ENCODE peak calls at places on chromosomes 13 and 19, in five cellular contexts. J is mucosa of descending colon, F is IMR-90, R is lower leg skin, W is cardiac fibroblast. P is an unnamed sample.

GRCh38 chr13:24203726-24204295 is 43.3 kb downstream of the SPATA13 start:
- DNase-seq in W (no peak), R (no peak), F (peak), J (no peak), P (no peak)

GRCh38 chr19:58571575-58571947 is 1.6 kb downstream of the MZF1 start:
- DNase-seq in W (no peak), J (no peak), R (no peak), F (no peak), P (no peak)

GRCh38 chr19:38739440-38740251 is 4.6 kb downstream of the CAPN12 start:
- DNase-seq in W (no peak), J (no peak), R (no peak), F (no peak), P (no peak)

GRCh38 chr19:33186431-33186830 is 7.7 kb upstream of the LRP3 start:
- DNase-seq in W (no peak), R (no peak), F (no peak), J (no peak), P (no peak)

GRCh38 chr13:25018729-25019115 is 77.2 kb upstream of the PABPC3 start:
- DNase-seq in R (no peak), F (no peak), W (no peak), J (no peak), P (no peak)

GRCh38 chr13:77310579-77311279 is 16.2 kb downstream of the MYCBP2 start:
- DNase-seq in R (no peak), F (no peak), J (no peak), W (peak), P (no peak)

GRCh38 chr19:51621178-51621577 is 9.0 kb downstream of the SIGLEC5 start:
- DNase-seq in R (no peak), J (no peak), F (no peak), W (no peak), P (no peak)

GRCh38 chr13:98528663-98529064 is 48.2 kb downstream of the STK24 start:
- DNase-seq in R (no peak), F (peak), W (peak), J (no peak), P (no peak)

GRCh38 chr13:99766641-99767045 is 204.9 kb downstream of the ZIC5 start:
- DNase-seq in W (no peak), F (no peak), J (no peak), R (no peak), P (peak)

GRCh38 chr19:3516675-3517207 is 10.6 kb downstream of the FZR1 start:
- DNase-seq in F (no peak), W (no peak), R (no peak), J (peak), P (no peak)

GRCh38 chr19:39509233-39509632 is 5.7 kb upstream of the SELENOV start:
- DNase-seq in W (no peak), J (no peak), F (no peak), R (no peak), P (no peak)

GRCh38 chr13:74024856-74025255 is 109.3 kb downstream of the KLF12 start:
- DNase-seq in J (no peak), W (no peak), F (no peak), R (no peak), P (no peak)

GRCh38 chr13:28558126-28558525 is 63.2 kb upstream of the FLT1 start:
- DNase-seq in J (no peak), R (no peak), F (peak), W (peak), P (peak)

GRCh38 chr19:41264581-41265375 is 606 bp downstream of the HNRNPUL1 start:
- DNase-seq in R (peak), F (peak), W (peak), J (peak), P (peak)

GRCh38 chr13:79246575-79246949 is 159.5 kb downstream of the RBM26 start:
- DNase-seq in R (no peak), F (no peak), J (no peak), W (peak), P (no peak)

GRCh38 chr13:52449323-52450011 is 967 bp downstream of the VPS36 start:
- DNase-seq in W (no peak), J (no peak), R (no peak), F (no peak), P (no peak)

GRCh38 chr19:1768248-1768647 is 14.9 kb downstream of the ONECUT3 start:
- DNase-seq in J (no peak), R (no peak), F (no peak), W (no peak), P (no peak)

GRCh38 chr13:30107536-30108136 is 199.7 kb downstream of the KATNAL1 start:
- DNase-seq in W (no peak), F (peak), R (no peak), J (no peak), P (no peak)

GRCh38 chr13:98721825-98722510 is 30.5 kb downstream of the SLC15A1 start:
- DNase-seq in R (no peak), F (no peak), J (no peak), W (no peak), P (no peak)

GRCh38 chr13:108146642-108147041 is 68.7 kb downstream of the LIG4 start:
- DNase-seq in J (no peak), F (no peak), R (no peak), W (no peak), P (no peak)

GRCh38 chr13:98284677-98285076 is 107.6 kb upstream of the RNF113B start:
- DNase-seq in W (no peak), R (no peak), F (no peak), J (no peak), P (no peak)

GRCh38 chr13:32040689-32041088 is 9.1 kb downstream of the FRY start:
- DNase-seq in W (no peak), J (no peak), F (peak), R (no peak), P (no peak)

GRCh38 chr13:108828053-108828806 is 198.8 kb downstream of the MYO16 start:
- DNase-seq in J (no peak), R (no peak), W (no peak), F (no peak), P (no peak)

GRCh38 chr13:73107970-73108369 is 49.2 kb downstream of the KLF5 start:
- DNase-seq in J (no peak), W (no peak), R (no peak), F (no peak), P (no peak)

GRCh38 chr13:22062478-22063205 is 391.8 kb downstream of the FGF9 start:
- DNase-seq in R (no peak), F (peak), J (no peak), W (no peak), P (no peak)

GRCh38 chr13:76886005-76886291 is 257 bp downstream of the KCTD12 start:
- DNase-seq in F (no peak), W (no peak), R (no peak), J (no peak), P (no peak)

GRCh38 chr13:51645154-51645650 is 60.9 kb downstream of the WDFY2 start:
- DNase-seq in W (peak), R (no peak), J (no peak), F (peak), P (peak)

GRCh38 chr19:49881672-49882394 is 4.3 kb downstream of the TBC1D17 start:
- DNase-seq in W (no peak), R (no peak), F (no peak), J (no peak), P (no peak)

GRCh38 chr13:53151692-53152421 is 123.2 kb downstream of the OLFM4 start:
- DNase-seq in F (peak), R (no peak), W (peak), J (no peak), P (peak)

GRCh38 chr13:46963874-46964273 is 67.0 kb upstream of the HTR2A start:
- DNase-seq in W (peak), J (no peak), R (no peak), F (no peak), P (no peak)

GRCh38 chr13:27857271-27857670 is 62.5 kb upstream of the PDX1 start:
- DNase-seq in F (no peak), J (no peak), R (no peak), W (no peak), P (no peak)

GRCh38 chr13:112260108-112261055 is 115.8 kb upstream of the SPACA7 start:
- DNase-seq in J (no peak), F (no peak), R (peak), W (no peak), P (no peak)

GRCh38 chr13:43725460-43725859 is 61.3 kb downstream of the ENOX1 start:
- DNase-seq in F (no peak), W (no peak), J (no peak), R (no peak), P (no peak)

GRCh38 chr13:80339841-80340642 is 884 bp downstream of the SPRY2 start:
- DNase-seq in R (peak), F (peak), J (peak), W (peak), P (peak)

GRCh38 chr13:23488442-23488841 is 54.9 kb upstream of the SACS start:
- DNase-seq in W (peak), R (no peak), J (no peak), F (peak), P (peak)

GRCh38 chr13:36418022-36418805 is 14.1 kb upstream of the CCNA1 start:
- DNase-seq in J (no peak), W (peak), R (no peak), F (peak), P (peak)
- H3K4me3 ChIP-seq in J (no peak), W (peak), R (no peak), F (no peak), P (peak)

DNA sequence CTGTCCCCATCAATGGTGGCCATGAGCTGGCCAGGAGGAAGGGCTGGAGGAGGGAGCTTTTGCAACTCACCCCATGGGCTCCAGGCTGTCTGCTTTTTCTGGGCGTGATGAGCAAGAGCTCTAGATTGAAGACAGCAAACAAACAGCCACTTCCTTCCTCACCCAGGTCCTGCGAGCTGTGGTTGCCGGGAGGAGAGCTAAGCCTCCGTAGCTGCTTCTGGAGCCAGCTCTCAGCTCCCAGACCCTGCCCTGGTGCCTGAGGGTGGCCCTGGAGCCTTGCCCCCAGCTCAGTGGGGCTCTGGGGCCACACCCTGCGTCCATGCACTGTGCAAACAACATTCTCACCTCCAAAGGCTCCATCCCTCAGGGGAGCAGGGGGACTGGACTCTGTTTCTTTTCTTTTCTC is 6.2 kb downstream of the MYO1F start:
- DNase-seq in F (peak), J (peak), R (no peak), W (peak), P (peak)
- H3K4me3 ChIP-seq in F (no peak), J (no peak), R (no peak), W (no peak), P (no peak)

GRCh38 chr13:110644892-110645521 is 29.7 kb downstream of the NAXD start:
- DNase-seq in J (peak), W (peak), R (no peak), F (peak), P (peak)
- H3K4me3 ChIP-seq in J (no peak), W (no peak), R (no peak), F (no peak), P (no peak)

GRCh38 chr19:16754207-16754806 is 34.7 kb downstream of the NWD1 start:
- DNase-seq in R (no peak), J (no peak), W (no peak), F (no peak), P (no peak)

GRCh38 chr19:16751701-16752100 is 32.1 kb downstream of the NWD1 start:
- DNase-seq in F (no peak), W (no peak), J (no peak), R (no peak), P (no peak)

GRCh38 chr19:16760990-16761389 is 41.3 kb downstream of the NWD1 start:
- DNase-seq in W (no peak), F (no peak), R (no peak), J (no peak), P (no peak)

DNA sequence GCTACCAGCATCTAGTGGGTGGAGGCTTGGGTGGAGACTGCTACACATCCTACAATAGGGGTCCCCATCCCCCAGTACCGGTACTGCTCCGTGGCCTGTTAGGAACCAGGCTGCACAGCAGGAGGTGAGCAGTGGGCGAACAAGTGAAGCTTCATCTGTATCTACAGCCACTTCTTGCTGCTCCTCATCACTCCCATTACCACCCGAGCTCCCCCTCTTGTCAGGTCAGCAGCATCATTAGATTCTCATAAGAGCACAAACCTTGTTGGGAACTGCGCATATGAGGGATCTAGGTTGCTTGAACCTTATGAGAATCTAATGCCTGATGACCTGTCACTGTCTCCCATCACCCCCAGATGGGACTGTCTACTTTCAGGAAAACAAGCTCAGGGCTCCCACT is 37.0 kb downstream of the NWD1 start:
- DNase-seq in R (no peak), W (no peak), J (no peak), F (no peak), P (no peak)
- H3K4me3 ChIP-seq in R (no peak), W (no peak), J (no peak), F (no peak), P (no peak)

DNA sequence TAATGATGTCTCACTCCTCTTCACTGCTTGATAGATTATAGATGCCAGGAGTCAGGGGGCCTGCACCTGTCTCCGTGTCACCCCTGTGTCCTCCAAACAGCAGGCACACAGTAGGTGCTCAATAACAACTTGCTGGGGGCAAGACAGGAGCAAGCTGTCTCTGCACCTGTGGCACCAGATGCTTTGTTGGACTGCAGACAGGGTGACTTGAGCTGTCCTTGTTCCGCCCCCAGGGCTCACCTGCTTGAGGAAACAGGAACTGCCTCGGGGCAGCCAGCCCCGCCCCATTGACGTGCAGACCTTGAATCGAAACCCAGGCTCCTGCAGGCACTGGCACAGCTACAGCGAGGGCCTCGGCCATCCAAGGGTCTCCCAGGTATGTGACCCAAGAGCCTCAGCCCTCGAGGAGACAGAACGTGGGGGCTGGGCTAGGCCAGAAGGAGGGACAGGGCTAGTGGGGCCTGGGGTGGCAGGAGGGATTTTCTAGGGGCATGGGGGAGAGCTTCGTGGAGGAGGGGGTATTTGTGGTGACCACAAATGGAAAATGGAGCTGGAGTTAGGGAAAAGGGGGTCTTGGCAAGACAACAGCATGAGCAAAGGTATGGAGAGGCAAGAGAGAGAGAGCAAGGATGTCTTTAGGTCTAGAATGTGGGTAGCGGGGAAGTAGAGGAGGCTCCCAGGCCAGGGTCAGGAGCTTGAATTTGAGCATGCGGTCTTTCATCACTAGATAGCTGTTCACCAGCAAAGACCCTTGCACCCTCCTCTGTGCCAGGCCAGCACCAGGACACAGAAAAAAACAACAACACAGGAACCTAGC is at the start of gene HSH2D:
- DNase-seq in W (no peak), R (no peak), J (peak), F (no peak), P (no peak)
- H3K4me3 ChIP-seq in W (no peak), R (no peak), J (peak), F (no peak), P (no peak)

DNA sequence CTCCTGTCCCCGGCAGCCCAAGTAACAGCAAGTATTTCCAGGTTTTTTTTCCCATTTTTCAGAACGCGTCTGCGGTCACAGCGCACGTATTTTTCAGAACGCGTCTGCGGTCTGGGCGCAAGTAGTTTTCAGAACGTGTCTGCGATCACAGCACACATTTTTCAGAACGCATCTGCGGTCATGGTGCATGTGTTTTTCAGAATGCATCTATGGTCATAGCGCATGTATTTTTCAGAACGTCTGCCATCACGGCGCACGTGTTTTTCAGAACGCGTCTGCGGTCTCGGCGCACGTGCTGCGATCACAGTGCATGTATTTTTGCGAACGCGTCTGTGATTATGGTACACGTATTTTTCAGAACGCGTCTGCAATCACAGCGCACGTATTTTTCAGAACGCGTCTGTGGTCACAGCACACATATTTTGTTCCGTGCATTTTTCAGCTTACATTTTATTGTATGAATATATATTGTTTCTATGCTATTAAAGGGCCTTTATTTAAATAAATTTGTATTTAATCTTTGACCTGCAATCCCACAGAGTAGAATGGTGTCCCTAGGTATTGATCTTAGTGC is 19.7 kb downstream of the ATP4B start:
- DNase-seq in R (no peak), F (no peak), W (no peak), J (no peak), P (no peak)
- H3K4me3 ChIP-seq in R (no peak), F (no peak), W (no peak), J (no peak), P (no peak)

DNA sequence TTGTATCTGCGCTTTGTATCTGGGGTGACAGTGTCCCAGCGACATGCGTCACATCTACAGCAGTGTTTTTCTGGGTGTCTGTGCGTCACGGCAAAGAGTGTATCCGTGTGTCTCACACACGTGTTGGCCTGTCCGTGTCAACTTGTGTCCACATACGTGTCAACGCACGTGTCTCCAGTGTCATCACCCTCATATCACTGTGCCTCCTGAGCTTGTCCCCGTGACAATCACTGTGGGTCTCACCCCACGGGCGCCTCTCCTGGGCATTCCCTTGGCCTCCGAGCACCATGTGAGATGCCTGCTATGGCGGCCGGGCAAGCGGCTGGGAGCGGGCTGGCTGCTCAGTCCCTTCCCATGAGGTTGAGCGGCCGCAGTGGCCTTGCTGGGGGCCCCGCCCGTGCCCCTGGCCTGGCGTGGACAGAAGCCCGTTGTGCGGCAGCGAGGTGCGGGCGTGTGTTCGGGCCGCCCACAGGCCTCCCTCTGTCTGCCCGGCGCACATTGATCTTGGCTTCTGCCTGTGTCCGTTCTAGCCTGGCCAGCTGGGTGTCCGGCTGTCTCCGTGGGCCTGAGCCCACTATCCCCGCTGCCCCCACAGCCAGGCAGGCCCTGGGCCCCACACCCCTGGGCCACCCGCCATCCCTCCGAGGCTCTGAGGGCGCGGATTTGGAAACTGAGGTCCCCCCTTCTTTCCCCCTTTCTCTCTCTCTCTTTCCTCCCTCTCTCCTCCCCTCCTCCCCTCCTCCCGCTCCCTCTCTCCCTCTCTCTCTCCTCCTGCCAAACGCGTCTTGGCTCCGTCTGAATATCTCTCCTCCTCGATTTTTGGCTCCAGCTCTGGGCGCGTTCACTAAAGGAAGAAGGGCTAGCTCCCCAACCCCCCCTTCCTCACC is 6.5 kb downstream of the NFIX start:
- DNase-seq in W (peak), J (peak), R (peak), F (no peak), P (no peak)
- H3K4me3 ChIP-seq in W (no peak), J (no peak), R (no peak), F (no peak), P (no peak)

P was measured in brain microvascular endothelial cell.